ENCODE peak calls at places on chromosomes 6 and 20, in eight cellular contexts. L is fibroblast of the aortic adventitia; R is AG10803; P is CD8-positive, alpha-beta T cell; B is bronchial epithelial cell; V is keratinocyte; U is fibroblast of pulmonary artery; S is tibial nerve. T is an unnamed sample.

GRCh38 chr6:34981951-34982350 is 92.9 kb downstream of the ANKS1A start:
- DNase-seq in P (no peak), S (no peak), B (peak), L (peak), R (peak), V (no peak), U (peak), T (no peak)

GRCh38 chr6:35745480-35745879 is 8.6 kb downstream of the ARMC12 start:
- DNase-seq in P (no peak), U (no peak), V (no peak), R (no peak), B (no peak), L (no peak), S (no peak), T (no peak)

GRCh38 chr6:16494781-16495180 is 256.4 kb downstream of the GMPR start:
- DNase-seq in P (no peak), L (no peak), V (no peak), S (no peak), R (no peak), B (peak), U (no peak), T (peak)

GRCh38 chr6:10309826-10310405 is 105.0 kb downstream of the TFAP2A start:
- DNase-seq in L (no peak), U (no peak), R (no peak), V (no peak), P (no peak), S (no peak), B (no peak), T (no peak)

GRCh38 chr6:104483225-104483834 is 376.4 kb downstream of the HACE1 start:
- DNase-seq in U (peak), S (no peak), L (peak), R (peak), B (peak), P (no peak), V (no peak), T (peak)

GRCh38 chr6:124560836-124561585 is 401.2 kb upstream of the RNF217 start:
- DNase-seq in R (no peak), P (no peak), B (no peak), U (no peak), L (no peak), V (no peak), S (no peak), T (no peak)

GRCh38 chr20:63434599-63435378 is 37.7 kb downstream of the KCNQ2 start:
- DNase-seq in B (peak), R (peak), S (peak), L (peak), V (no peak), U (peak), P (peak), T (peak)

GRCh38 chr6:142331075-142331551 is 29.3 kb downstream of the ADGRG6 start:
- DNase-seq in U (peak), P (no peak), L (no peak), R (peak), S (no peak), V (no peak), B (peak), T (no peak)

GRCh38 chr6:5173862-5174643 is 86.7 kb downstream of the LYRM4 start:
- DNase-seq in P (peak), V (no peak), R (no peak), S (no peak), L (no peak), U (no peak), B (no peak), T (no peak)

GRCh38 chr20:41249371-41249770 is 68.2 kb downstream of the ZHX3 start:
- DNase-seq in V (no peak), P (no peak), L (peak), B (peak), S (peak), U (peak), R (peak), T (peak)

GRCh38 chr20:53028337-53029007 is 56.3 kb downstream of the TSHZ2 start:
- DNase-seq in U (no peak), R (peak), B (peak), V (no peak), P (no peak), S (no peak), L (no peak), T (peak)

GRCh38 chr6:63589955-63590411 is 17.7 kb downstream of the LOC128125822 start:
- DNase-seq in R (no peak), U (no peak), P (no peak), V (no peak), S (no peak), L (no peak), B (no peak), T (no peak)

GRCh38 chr6:130161627-130162404 is 60.9 kb downstream of the SAMD3 start:
- DNase-seq in R (no peak), S (no peak), U (peak), V (no peak), L (peak), B (no peak), P (no peak), T (no peak)

GRCh38 chr6:108914235-108915022 is 66.2 kb downstream of the ARMC2 start:
- DNase-seq in R (peak), U (no peak), L (no peak), V (no peak), P (peak), B (no peak), S (no peak), T (peak)

GRCh38 chr20:6265204-6265904 is 142.5 kb upstream of the FERMT1 start:
- DNase-seq in U (peak), P (no peak), S (peak), V (no peak), B (peak), R (peak), L (peak), T (peak)

GRCh38 chr6:42315991-42316378 is 98.3 kb upstream of the MRPS10 start:
- DNase-seq in U (peak), S (no peak), V (peak), P (no peak), B (peak), L (peak), R (peak), T (peak)

GRCh38 chr6:105196076-105196475 is 16.3 kb upstream of the POPDC3 start:
- DNase-seq in U (peak), P (no peak), V (peak), R (no peak), B (peak), L (no peak), S (no peak), T (no peak)

GRCh38 chr6:74574794-74575193 is 631.1 kb downstream of the COL12A1 start:
- DNase-seq in U (peak), R (peak), P (no peak), B (peak), V (no peak), L (peak), S (no peak), T (peak)

GRCh38 chr20:63625771-63626423 is 1.0 kb downstream of the GMEB2 start:
- DNase-seq in V (no peak), L (peak), B (peak), S (no peak), R (peak), P (no peak), U (peak), T (no peak)

GRCh38 chr20:44904377-44904776 is 5.5 kb upstream of the PABPC1L start:
- DNase-seq in V (no peak), B (no peak), U (no peak), L (no peak), R (no peak), S (no peak), P (no peak), T (no peak)

GRCh38 chr6:25486580-25486979 is 165.4 kb upstream of the SCGN start:
- DNase-seq in U (no peak), P (no peak), B (no peak), R (no peak), S (no peak), V (no peak), L (no peak), T (no peak)

GRCh38 chr6:38801305-38801704 is 86.2 kb downstream of the DNAH8 start:
- DNase-seq in P (no peak), R (no peak), L (no peak), B (no peak), S (no peak), V (no peak), U (no peak), T (no peak)

GRCh38 chr6:37438912-37439311 is 5.9 kb downstream of the CMTR1 start:
- DNase-seq in U (no peak), L (no peak), R (no peak), P (no peak), V (no peak), B (no peak), S (no peak), T (no peak)

GRCh38 chr6:37433657-37434271 is 743 bp downstream of the CMTR1 start:
- DNase-seq in V (no peak), R (no peak), U (peak), P (peak), S (no peak), L (peak), B (no peak), T (peak)

GRCh38 chr6:37432916-37433656 is at the start of gene CMTR1:
- DNase-seq in R (peak), L (peak), P (peak), B (peak), S (peak), U (peak), V (no peak), T (peak)

GRCh38 chr6:37435373-37435772 is 2.4 kb downstream of the CMTR1 start:
- DNase-seq in P (no peak), B (no peak), L (no peak), U (no peak), S (no peak), V (no peak), R (no peak), T (no peak)

GRCh38 chr6:37435816-37436215 is 2.8 kb downstream of the CMTR1 start:
- DNase-seq in S (no peak), L (no peak), U (no peak), R (no peak), P (no peak), B (no peak), V (no peak), T (no peak)
- TF ChIP-seq CTCF in S (no peak), L (no peak), U (no peak), R (no peak), P (no peak), B (no peak), V (no peak), T (no peak)

DNA sequence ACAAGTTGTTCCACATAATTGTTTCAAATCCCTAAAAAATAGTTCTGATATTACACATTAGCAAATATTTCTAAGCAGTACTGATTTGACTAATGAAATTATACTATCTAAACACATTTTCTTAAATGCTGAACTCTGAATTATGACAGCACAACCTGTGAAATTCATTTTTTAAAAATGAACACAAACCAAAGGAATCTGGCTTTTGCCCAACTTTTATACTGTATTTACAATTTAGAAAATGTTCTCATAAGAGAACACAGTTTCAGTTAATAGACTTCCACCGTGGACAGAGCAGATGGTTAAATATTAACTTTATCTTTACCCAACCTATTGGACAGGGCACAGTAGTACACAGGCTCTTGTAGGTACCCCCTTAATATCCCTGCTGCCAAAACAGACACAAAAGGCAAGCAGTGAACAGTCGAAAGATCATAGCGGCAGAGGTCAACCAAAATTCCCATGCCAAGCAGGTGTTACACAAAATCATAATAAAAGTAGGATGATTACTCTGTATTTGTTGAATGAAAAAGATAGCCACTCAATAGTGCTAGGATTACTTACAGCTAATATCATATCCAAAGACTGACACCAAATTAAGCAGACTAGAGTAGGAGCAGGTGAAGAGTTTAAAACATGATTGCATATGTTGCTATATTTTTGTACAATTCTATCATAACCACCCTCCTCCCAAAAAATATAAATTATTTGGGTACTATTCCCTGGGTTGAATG is 122.4 kb downstream of the RNGTT start:
- DNase-seq in U (no peak), P (no peak), R (peak), L (peak), B (no peak), V (no peak), S (no peak), T (no peak)
- TF ChIP-seq CTCF in U (no peak), P (no peak), R (no peak), L (no peak), B (no peak), V (no peak), S (no peak), T (no peak)

GRCh38 chr6:169934699-169935347 is 183.4 kb downstream of the ERMARD start:
- DNase-seq in R (no peak), P (no peak), S (no peak), U (no peak), B (no peak), V (no peak), L (no peak), T (no peak)

GRCh38 chr6:169935348-169935718 is 183.9 kb downstream of the ERMARD start:
- DNase-seq in U (no peak), V (no peak), P (no peak), R (no peak), S (no peak), L (no peak), B (no peak), T (peak)

GRCh38 chr6:169932491-169932890 is 181.1 kb downstream of the ERMARD start:
- DNase-seq in P (no peak), L (no peak), R (no peak), S (no peak), U (no peak), V (no peak), B (peak), T (no peak)

GRCh38 chr6:169933839-169934698 is 182.6 kb downstream of the ERMARD start:
- DNase-seq in L (peak), P (no peak), B (no peak), R (peak), V (no peak), U (peak), S (peak), T (peak)

DNA sequence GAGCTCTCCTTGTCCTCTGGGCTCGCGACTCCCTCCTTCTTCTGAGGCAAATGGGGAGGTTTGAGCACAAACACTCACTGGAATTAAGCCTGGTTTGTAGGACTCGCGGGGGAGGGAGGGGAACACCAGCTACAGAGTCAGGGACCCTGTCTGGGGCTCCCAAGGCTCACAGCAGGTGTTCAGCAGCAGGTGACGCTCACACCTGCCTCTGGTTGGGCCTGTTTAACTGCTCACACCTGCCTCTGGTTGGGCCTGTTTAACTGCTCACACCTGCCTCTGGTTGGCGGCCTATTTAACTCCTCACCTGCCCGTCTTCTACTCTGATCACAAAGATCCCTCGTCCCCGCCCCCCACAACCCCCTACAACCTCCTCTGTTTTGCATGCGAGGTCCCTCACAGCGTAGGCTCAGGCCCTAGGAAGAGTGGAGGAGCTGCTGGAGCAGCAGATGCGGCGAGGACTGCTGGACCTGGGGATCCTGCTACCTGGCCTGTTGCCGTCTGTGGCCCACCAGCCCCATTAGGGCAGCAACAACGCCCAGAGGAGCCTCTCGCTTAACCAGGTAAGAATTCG is 181.9 kb downstream of the ERMARD start:
- DNase-seq in U (no peak), V (no peak), P (no peak), S (no peak), B (no peak), L (no peak), R (no peak), T (no peak)
- TF ChIP-seq CTCF in U (no peak), V (no peak), P (no peak), S (no peak), B (peak), L (no peak), R (no peak), T (no peak)

DNA sequence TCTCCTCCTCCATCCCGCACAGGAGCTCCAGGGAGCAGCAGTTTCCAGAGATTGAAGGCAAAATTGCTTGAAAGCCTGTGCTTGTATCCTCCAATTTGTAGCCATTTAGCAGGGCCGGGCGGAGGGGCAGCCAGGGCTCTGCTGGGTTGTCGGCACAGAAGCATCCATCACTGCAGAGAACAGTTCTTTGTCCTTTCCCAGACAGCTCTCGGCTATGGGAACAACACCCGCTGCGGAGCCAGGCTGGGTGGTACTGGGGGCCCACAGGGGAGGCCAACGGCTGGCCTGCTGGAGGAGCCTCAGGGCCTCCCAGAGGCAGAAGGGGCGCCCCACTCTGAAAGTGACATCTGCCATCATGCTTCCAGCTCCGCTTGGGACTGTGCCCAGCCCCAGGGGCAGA is 7.8 kb downstream of the HRH3 start:
- DNase-seq in R (no peak), B (no peak), L (no peak), P (no peak), U (no peak), S (no peak), V (no peak), T (no peak)
- TF ChIP-seq CTCF in R (no peak), B (no peak), L (no peak), P (no peak), U (no peak), S (no peak), V (no peak), T (no peak)

GRCh38 chr6:31922942-31923341 is 4.6 kb upstream of the C2 start:
- DNase-seq in L (peak), P (no peak), R (no peak), S (no peak), V (no peak), U (peak), B (no peak), T (peak)
- TF ChIP-seq CTCF in L (peak), P (no peak), R (peak), S (no peak), V (peak), U (peak), B (no peak), T (no peak)

DNA sequence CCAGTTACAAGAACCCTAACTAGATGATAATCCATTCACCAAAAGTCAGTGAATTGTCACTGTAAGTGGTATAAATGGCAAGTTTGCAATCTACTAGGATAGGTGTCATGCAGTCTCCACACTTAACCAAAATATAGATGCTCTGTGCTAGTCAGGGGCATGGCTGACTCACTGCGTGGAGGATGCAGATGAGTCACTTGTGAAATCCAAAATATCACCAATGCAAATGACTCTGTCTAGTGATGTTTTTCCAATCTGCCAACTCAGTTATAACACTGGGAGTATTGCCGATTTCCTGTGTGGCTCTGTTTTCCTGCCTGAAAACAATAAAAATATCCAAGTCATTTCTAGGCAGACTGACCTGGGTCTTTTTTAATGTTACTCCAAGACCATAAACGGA is 47.8 kb upstream of the NRSN1 start:
- DNase-seq in R (peak), L (no peak), P (no peak), S (no peak), U (no peak), B (no peak), V (no peak), T (peak)
- TF ChIP-seq CTCF in R (no peak), L (no peak), P (no peak), S (no peak), U (no peak), B (no peak), V (no peak), T (no peak)

GRCh38 chr6:3151705-3152104 is 5.6 kb downstream of the TUBB2A start:
- DNase-seq in B (no peak), U (no peak), V (no peak), S (no peak), R (no peak), L (no peak), P (no peak), T (no peak)

GRCh38 chr6:3144571-3144970 is 12.8 kb downstream of the TUBB2A start:
- DNase-seq in B (no peak), U (no peak), R (no peak), L (no peak), P (no peak), S (no peak), V (no peak), T (no peak)

GRCh38 chr6:3152689-3153088 is 4.7 kb downstream of the TUBB2A start:
- DNase-seq in U (no peak), B (no peak), S (no peak), P (no peak), R (no peak), V (no peak), L (no peak), T (no peak)

DNA sequence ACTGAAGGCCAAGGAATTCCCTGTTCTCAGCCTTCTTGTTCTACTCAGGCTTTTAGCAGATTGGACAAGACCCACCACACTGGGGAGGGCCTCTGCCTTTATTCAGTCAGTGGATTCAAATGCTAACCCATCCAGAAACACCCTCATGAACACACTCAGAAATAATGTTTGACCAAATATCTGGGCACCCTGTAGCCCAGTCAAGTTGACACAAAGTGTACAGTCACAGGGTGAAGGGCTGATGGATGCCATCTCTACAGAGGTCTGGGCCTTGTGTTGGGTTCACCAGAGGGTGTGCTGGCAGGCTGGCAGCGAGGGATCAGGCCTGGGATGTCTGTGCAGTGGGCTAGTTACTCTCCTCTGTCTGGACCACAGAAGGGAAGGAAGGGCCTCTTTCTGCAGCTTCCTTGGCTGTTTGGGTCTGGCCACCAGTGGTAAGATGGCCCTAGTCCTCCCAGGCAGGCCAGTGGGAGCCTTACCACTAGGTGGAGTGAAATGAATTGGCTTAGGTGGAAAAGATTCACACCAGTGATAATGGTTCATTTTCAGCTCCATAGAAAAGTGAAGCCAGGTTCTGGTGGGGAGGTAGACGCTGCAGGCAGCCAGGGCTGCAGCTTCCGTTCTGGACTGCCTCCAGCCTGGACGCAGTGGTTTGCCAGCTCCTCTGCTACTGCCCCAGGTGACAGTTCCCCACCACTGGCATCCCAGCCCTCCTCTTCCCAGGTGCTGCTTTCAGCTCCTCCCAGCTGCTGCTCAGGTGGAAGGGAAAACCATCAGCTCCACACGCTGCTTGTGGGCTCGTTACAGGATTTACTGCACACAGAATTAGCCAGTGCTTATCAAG is 9.2 kb downstream of the TUBB2A start:
- DNase-seq in R (no peak), B (no peak), S (no peak), L (no peak), P (no peak), V (no peak), U (no peak), T (no peak)
- TF ChIP-seq CTCF in R (no peak), B (no peak), S (no peak), L (no peak), P (no peak), V (no peak), U (no peak), T (no peak)

GRCh38 chr20:25195014-25195961 is at the start of gene ENTPD6:
- DNase-seq in S (peak), R (peak), U (peak), B (peak), L (peak), P (peak), V (peak), T (peak)
- TF ChIP-seq CTCF in S (no peak), R (no peak), U (peak), B (peak), L (peak), P (no peak), V (no peak), T (no peak)

T was measured in MCF 10A.